ENCODE peak calls at places on chromosomes 7 and 10, in four cellular contexts. N is cardiac fibroblast, Q is endothelial cell, A is GM12864. L is an unnamed sample.
A peak's percentile ranks its signal among the peaks of the same experiment; 100 is the strongest.

GRCh38 chr7:7312323-7312722 is 130.0 kb downstream of the C1GALT1 start:
- DNase-seq in N (no peak), Q (no peak), A (no peak), L (no peak)

GRCh38 chr7:80635998-80636397 is 2.4 kb upstream of the CD36 start:
- DNase-seq in N (no peak), Q (no peak), A (no peak), L (no peak)

GRCh38 chr7:27194002-27194352 is 5.9 kb downstream of the HOXA13 start:
- DNase-seq in N (no peak), Q (no peak), A (no peak), L (no peak)

GRCh38 chr7:26013551-26014083 is 138.4 kb upstream of the NFE2L3 start:
- DNase-seq in N (no peak), Q (no peak), A (peak; percentile 12), L (no peak)

GRCh38 chr10:101014230-101014884 is 14.7 kb downstream of the LZTS2 start:
- DNase-seq in N (peak; percentile 79), Q (peak; percentile 90), A (no peak), L (peak; percentile 88)

GRCh38 chr7:22695476-22696132 is 31.4 kb upstream of the IL6 start:
- DNase-seq in N (no peak), Q (no peak), A (no peak), L (no peak)

GRCh38 chr7:537911-538634 is 18.4 kb upstream of the PDGFA start:
- DNase-seq in N (peak; percentile 84), Q (no peak), A (no peak), L (no peak)

GRCh38 chr7:133827707-133828580 is 299.2 kb upstream of the LRGUK start:
- DNase-seq in N (no peak), Q (no peak), A (no peak), L (peak; percentile 8)

GRCh38 chr7:10708447-10708846 is 265.2 kb upstream of the PHF14 start:
- DNase-seq in N (no peak), Q (peak; percentile 34), A (no peak), L (no peak)

GRCh38 chr10:24418532-24418931 is 209.6 kb downstream of the KIAA1217 start:
- DNase-seq in N (peak; percentile 22), Q (no peak), A (no peak), L (no peak)
- TF ChIP-seq CTCF in N (peak; percentile 24), Q (no peak), A (no peak), L (no peak)

DNA sequence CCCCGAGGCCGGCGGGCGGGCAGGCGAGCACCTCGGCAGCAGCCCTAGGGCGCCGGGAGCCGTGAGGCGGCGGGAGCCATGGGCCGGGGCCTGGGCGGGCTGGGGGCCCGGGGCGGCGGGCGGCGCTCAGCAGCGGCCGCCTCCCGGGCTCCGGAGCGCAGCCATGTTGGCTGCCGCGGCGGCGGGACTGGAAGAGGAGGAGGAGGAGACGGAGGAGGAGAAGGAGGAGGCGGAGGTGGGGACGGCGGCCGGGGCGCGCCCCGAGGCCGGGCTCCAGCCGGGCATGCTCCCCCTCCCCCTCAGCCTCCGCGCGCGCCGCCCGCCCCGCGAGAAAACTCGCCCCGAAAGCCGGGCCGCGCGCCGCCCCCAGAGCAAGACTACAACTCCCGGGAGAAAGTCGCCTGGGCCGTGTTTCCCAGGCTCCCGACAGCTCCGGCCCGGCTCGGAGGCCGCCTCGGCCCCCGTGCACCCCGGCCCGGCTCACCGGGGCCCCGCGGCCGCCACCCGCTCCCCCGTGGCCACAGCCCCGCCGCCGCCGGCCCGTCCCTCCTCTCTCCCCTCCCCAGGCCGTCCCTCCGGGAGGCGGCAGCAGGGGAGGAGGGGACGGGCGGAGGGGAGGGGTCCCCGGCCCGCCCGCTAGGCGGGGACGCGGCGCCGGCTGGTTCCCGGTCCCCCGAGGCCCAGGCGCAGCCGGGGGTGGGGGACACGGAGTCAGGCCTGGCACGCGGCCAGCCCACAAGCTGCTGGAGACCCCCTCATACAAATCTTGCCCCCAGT is at the start of gene DLG5:
- DNase-seq in N (peak; percentile 56), Q (peak; percentile 50), A (no peak), L (peak; percentile 83)
- TF ChIP-seq CTCF in N (no peak), Q (peak; percentile 41), A (no peak), L (no peak)

GRCh38 chr7:2066251-2066919 is 166.4 kb downstream of the MAD1L1 start:
- DNase-seq in N (no peak), Q (no peak), A (no peak), L (peak; percentile 65)

GRCh38 chr7:2062648-2063047 is 170.1 kb downstream of the MAD1L1 start:
- DNase-seq in N (no peak), Q (no peak), A (no peak), L (no peak)

GRCh38 chr7:2060701-2061100 is 172.0 kb downstream of the MAD1L1 start:
- DNase-seq in N (peak; percentile 19), Q (no peak), A (no peak), L (no peak)

GRCh38 chr7:2065516-2065915 is 167.2 kb downstream of the MAD1L1 start:
- DNase-seq in N (no peak), Q (no peak), A (no peak), L (no peak)

GRCh38 chr7:2063562-2064360 is 169.0 kb downstream of the MAD1L1 start:
- DNase-seq in N (no peak), Q (peak; percentile 31), A (no peak), L (no peak)
- TF ChIP-seq CTCF in N (no peak), Q (no peak), A (no peak), L (no peak)

GRCh38 chr7:130814753-130815152 is 80.7 kb upstream of the KLF14 start:
- DNase-seq in N (peak; percentile 67), Q (no peak), A (no peak), L (no peak)
- TF ChIP-seq CTCF in N (peak; percentile 52), Q (peak; percentile 45), A (peak; percentile 19), L (no peak)

DNA sequence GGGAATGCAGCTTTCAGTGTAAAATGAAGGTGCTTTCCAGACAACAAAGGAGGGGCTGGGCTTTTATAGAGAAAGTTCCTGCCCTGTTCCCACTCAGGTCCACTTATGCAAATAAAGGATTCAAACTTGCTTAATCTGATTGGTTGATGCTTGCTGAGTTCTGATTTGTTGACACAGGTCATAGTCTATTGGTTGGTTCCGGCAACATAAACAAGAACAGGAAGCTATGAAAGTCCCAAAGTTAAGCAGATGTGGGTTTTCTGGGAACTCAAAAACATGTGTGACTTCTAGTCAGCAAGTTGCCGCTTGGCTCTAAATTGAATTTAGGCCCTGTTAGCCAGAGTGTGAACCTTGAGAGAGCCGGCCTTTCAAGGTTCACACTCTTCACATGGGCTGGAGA is 194.2 kb upstream of the SVIL start:
- DNase-seq in N (peak; percentile 52), Q (no peak), A (no peak), L (no peak)
- TF ChIP-seq CTCF in N (no peak), Q (no peak), A (no peak), L (no peak)

GRCh38 chr7:142364551-142364950 is 106.7 kb upstream of the PRSS58 start:
- DNase-seq in N (no peak), Q (no peak), A (no peak), L (no peak)
- TF ChIP-seq CTCF in N (no peak), Q (no peak), A (no peak), L (no peak)

DNA sequence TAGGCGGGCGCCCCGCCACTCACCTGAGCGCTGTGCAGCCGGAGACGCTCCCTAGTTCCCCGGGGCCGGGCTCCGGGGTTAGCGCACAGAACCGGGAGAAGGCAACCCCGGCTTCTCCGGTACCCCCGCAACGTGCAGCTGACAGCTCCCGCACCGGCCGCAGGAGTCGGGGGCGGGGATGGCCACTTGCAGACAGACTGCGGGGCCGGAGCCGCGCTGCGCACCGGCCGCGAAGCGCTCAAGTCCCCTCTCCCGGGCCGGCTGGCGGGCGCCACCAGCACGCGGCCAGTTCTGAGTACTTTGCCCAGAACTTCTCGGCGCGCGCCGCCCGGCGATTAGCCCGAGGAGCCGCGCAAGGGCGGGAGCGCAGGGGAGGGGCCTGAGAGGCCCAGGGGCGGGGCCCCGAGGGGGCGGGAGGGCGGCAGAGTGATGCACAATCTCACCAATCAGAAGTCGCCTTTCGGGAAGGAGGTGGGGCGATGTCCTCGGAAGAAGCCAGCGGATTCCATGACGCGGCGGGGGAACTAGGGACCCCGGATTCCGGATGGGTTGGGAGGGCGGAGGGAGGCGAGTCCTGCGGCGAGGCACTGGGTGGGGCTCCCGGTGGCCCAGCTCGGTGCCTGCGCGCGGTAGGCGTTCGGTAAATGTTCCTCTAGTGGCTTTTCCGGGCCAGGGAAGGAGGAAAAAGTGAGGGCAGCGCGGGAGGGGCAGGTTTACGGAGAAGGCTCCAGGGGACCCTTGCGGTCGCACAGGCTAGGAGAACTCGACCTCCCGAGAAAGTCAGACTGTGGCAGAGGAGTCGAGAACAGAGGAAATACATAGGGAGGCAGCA is at the start of gene OSBPL3:
- DNase-seq in N (peak; percentile 97), Q (peak; percentile 94), A (peak; percentile 84), L (peak; percentile 94)
- TF ChIP-seq CTCF in N (peak; percentile 3), Q (no peak), A (no peak), L (no peak)

GRCh38 chr7:158956805-158957506 is 100.6 kb downstream of the DYNC2I1 start:
- DNase-seq in N (no peak), Q (no peak), A (no peak), L (no peak)

GRCh38 chr7:158958618-158959017 is 102.3 kb downstream of the DYNC2I1 start:
- DNase-seq in N (no peak), Q (no peak), A (no peak), L (no peak)

GRCh38 chr7:158959021-158959717 is 102.8 kb downstream of the DYNC2I1 start:
- DNase-seq in N (no peak), Q (no peak), A (no peak), L (no peak)

GRCh38 chr7:158957507-158957900 is 101.1 kb downstream of the DYNC2I1 start:
- DNase-seq in N (no peak), Q (no peak), A (no peak), L (no peak)

DNA sequence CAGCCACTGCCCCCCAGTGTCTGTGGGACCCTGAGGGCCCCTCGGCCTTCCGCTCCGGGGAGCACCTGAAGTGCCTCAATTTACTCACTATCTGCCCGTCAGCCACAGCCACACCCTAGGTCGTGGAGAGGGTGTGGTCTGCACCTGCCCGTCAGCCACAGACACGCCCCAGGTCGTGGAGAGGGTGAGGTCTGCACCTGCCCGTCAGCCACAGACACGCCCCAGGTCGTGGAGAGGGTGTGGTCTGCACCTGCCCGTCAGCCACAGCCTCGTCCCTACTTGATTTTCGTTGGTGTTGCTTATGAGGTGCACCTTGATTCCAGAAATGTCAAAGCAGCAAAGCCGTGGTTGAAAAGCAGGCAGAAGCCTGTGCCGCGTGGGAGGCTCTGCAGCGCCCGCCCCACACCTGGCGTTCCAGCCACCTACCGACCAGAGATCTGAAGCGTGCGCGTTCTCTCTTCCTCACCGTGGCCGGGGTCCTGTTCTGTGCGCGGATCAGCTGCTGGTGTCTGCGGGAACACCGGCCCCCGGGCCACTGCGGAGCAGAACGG is 101.6 kb downstream of the DYNC2I1 start:
- DNase-seq in N (no peak), Q (no peak), A (no peak), L (no peak)
- TF ChIP-seq CTCF in N (no peak), Q (no peak), A (no peak), L (no peak)